ENCODE peak calls at places on chromosomes 2 and 18, in ten cellular contexts. U is dorsolateral prefrontal cortex, D is stomach, W is foreskin fibroblast, L is pancreas, H is heart right ventricle, I is GM12865, R is brain microvascular endothelial cell, Y is thoracic aorta, K is BE2C. J is an unnamed sample.

GRCh38 chr2:144350151-144350802 is 169.6 kb downstream of the ZEB2 start:
- DNase-seq in I (no peak), U (no peak), Y (no peak), K (no peak), L (no peak), R (peak), W (peak), D (no peak), H (peak), J (no peak)

GRCh38 chr2:38722271-38723115 is 28.7 kb downstream of the SRSF7 start:
- DNase-seq in L (no peak), I (peak), W (no peak), D (no peak), U (no peak), Y (no peak), R (no peak), K (no peak), H (no peak), J (no peak)

GRCh38 chr2:192247456-192247855 is 52.7 kb upstream of the TMEFF2 start:
- DNase-seq in H (no peak), R (no peak), U (no peak), L (no peak), I (no peak), Y (no peak), D (no peak), W (peak), K (no peak), J (no peak)

GRCh38 chr18:58058720-58059119 is 14.7 kb downstream of the NEDD4L start:
- DNase-seq in H (no peak), U (no peak), Y (no peak), L (no peak), I (no peak), D (no peak), K (no peak), W (peak), R (peak), J (no peak)

GRCh38 chr2:201580486-201580885 is 62.8 kb downstream of the TMEM237 start:
- DNase-seq in U (no peak), I (no peak), D (no peak), H (no peak), R (peak), K (no peak), L (no peak), Y (no peak), W (peak), J (no peak)

GRCh38 chr2:209579236-209579749 is 155.4 kb downstream of the MAP2 start:
- DNase-seq in W (peak), L (no peak), R (peak), I (no peak), D (no peak), H (peak), Y (no peak), K (peak), U (peak), J (no peak)

GRCh38 chr2:181036848-181037603 is 56.6 kb downstream of the UBE2E3 start:
- DNase-seq in H (no peak), W (peak), D (no peak), K (no peak), L (no peak), Y (no peak), U (no peak), I (no peak), R (peak), J (no peak)

GRCh38 chr2:172090044-172090946 is 5.0 kb downstream of the DLX1 start:
- DNase-seq in R (no peak), I (no peak), L (no peak), H (no peak), Y (no peak), U (no peak), D (no peak), K (no peak), W (no peak), J (no peak)

GRCh38 chr18:3526421-3527354 is 76.7 kb downstream of the TGIF1 start:
- DNase-seq in H (no peak), D (no peak), Y (no peak), I (peak), K (no peak), R (peak), W (peak), U (no peak), L (no peak), J (no peak)

DNA sequence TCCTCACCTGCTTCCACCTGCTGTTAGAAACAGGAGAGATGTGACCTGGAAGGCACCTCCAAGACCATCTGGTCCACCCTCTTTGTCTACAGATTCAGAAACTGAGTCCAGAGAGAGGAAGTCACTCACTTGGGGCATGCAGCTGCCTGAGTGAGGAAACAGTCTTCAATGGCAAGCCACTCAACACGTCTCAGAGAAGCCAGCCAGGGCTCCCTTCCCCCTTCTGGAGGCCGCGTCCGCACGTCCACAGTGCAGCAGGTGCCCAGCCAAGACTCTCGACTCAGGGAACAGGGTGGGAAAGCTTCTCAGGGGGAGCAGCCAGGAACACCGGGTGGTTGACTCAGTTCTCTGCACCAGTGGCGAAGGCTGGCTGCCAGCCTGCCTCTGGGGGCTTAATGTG is 201.7 kb downstream of the BCL11A start:
- DNase-seq in L (no peak), U (no peak), D (no peak), K (no peak), W (no peak), I (peak), Y (no peak), H (no peak), R (no peak), J (no peak)
- H3K4me3 ChIP-seq in L (no peak), U (no peak), D (no peak), K (no peak), W (no peak), I (peak), Y (no peak), H (no peak), R (no peak), J (no peak)

DNA sequence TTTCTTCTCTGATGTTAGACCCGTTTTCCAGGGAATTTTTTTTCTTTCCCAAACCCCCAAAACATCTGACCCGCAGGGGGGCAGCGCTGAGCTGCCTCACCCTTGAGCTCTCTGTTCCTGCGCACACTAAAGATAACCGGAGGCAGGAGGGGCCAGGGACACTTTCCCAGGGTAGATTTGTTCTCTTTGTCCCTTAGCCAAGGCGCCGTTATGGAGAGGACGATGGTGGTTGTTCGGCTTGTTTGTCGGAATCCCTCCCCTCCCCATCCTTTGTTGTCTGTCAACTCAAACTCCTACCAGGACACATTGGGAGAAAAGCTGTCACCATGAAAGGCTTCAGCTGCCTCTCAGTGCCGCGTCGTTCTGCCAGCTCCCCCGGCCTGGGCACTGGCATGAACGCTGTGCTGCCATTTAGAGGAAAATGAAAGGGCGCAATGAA is 62.3 kb downstream of the RND3 start:
- DNase-seq in H (peak), L (no peak), D (no peak), U (no peak), Y (no peak), K (peak), I (no peak), R (no peak), W (no peak), J (no peak)
- TF ChIP-seq CTCF in H (peak), L (no peak), D (no peak), U (no peak), Y (peak), K (peak), I (no peak), R (peak), W (no peak), J (peak)

DNA sequence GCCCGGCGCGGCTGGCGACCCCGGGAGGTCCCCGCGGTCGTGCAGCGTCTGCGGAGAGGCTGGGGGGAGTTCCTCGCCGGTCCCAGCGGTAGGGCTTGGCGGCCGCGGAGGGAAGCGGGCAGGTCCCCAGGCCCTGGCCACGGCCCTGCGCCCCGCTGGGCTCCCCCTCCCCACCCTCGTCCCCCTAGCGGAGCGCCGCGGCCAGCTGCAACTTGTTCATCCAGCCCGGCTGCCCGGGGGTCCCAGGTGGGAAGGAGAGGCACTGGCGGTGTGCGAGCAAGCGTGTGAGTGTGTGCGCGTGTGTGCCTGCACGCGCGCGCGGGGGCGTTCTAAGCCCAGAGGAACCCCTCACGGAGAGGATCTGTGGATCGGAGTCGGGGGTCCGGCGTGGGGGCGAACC is 1.3 kb downstream of the PTPRM start:
- DNase-seq in Y (no peak), L (peak), U (peak), W (no peak), R (no peak), H (peak), I (no peak), K (no peak), D (peak), J (peak)
- H3K4me3 ChIP-seq in Y (peak), L (peak), U (peak), W (peak), R (peak), H (peak), I (no peak), K (no peak), D (peak), J (peak)

GRCh38 chr2:229051798-229052197 is 219.3 kb downstream of the PID1 start:
- DNase-seq in R (no peak), L (no peak), D (no peak), U (no peak), H (no peak), Y (no peak), W (no peak), I (no peak), K (no peak), J (no peak)
- TF ChIP-seq CTCF in R (no peak), L (no peak), D (no peak), U (no peak), H (no peak), Y (no peak), W (no peak), I (no peak), K (no peak), J (no peak)

GRCh38 chr2:236545248-236545658 is 24.4 kb upstream of the ACKR3 start:
- DNase-seq in Y (no peak), R (no peak), I (peak), H (no peak), D (no peak), U (no peak), L (no peak), W (no peak), K (no peak), J (no peak)

GRCh38 chr2:236545814-236546480 is 23.7 kb upstream of the ACKR3 start:
- DNase-seq in I (peak), K (no peak), D (no peak), L (no peak), H (no peak), R (no peak), W (no peak), Y (no peak), U (no peak), J (no peak)

GRCh38 chr2:236546561-236546961 is 23.1 kb upstream of the ACKR3 start:
- DNase-seq in I (peak), U (no peak), Y (no peak), R (no peak), H (no peak), L (no peak), W (no peak), K (no peak), D (no peak), J (no peak)

GRCh38 chr2:236541008-236541562 is 28.5 kb upstream of the ACKR3 start:
- DNase-seq in R (no peak), D (no peak), U (no peak), H (no peak), Y (no peak), W (no peak), K (no peak), L (no peak), I (no peak), J (no peak)

DNA sequence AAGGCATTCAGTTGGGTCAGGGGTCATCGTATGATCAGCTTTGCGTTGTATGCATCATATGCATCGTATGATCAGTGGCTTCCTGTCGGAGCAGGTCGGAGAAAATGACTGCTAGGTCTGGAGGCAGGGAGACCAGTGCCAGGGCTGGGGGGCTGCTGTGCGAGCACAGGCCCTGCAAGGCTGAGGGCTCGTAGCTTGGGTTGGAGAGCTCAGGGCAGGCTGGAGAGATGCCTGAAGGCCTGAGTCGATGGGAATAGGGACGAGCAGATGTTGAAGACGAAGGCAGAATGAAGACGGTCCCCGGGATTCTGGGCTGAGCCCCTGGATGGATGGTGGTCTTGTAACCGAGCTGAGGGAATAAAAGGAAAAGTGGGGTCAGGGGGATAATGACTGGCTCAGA is 25.3 kb upstream of the ACKR3 start:
- DNase-seq in I (no peak), K (no peak), L (no peak), U (no peak), Y (no peak), D (no peak), W (no peak), H (no peak), R (no peak), J (no peak)
- H3K4me3 ChIP-seq in I (no peak), K (no peak), L (no peak), U (no peak), Y (no peak), D (no peak), W (no peak), H (no peak), R (no peak), J (no peak)

GRCh38 chr2:40230717-40231300 is 221.1 kb downstream of the SLC8A1 start:
- DNase-seq in L (no peak), U (no peak), Y (no peak), W (peak), D (no peak), H (no peak), R (no peak), K (no peak), I (no peak), J (no peak)
- TF ChIP-seq CTCF in L (no peak), U (no peak), Y (no peak), W (no peak), D (no peak), H (peak), R (no peak), K (peak), I (no peak), J (no peak)

GRCh38 chr18:9708882-9709877 is 1.1 kb downstream of the RAB31 start:
- DNase-seq in Y (no peak), I (peak), U (no peak), L (peak), R (no peak), K (no peak), H (no peak), W (peak), D (no peak), J (peak)
- H3K4me3 ChIP-seq in Y (peak), I (peak), U (peak), L (peak), R (peak), K (peak), H (peak), W (peak), D (peak), J (peak)

GRCh38 chr2:238304116-238304515 is 15.7 kb upstream of the PER2 start:
- DNase-seq in R (no peak), I (no peak), W (no peak), D (no peak), L (peak), U (peak), Y (no peak), H (no peak), K (no peak), J (peak)

GRCh38 chr2:238302076-238302475 is 13.7 kb upstream of the PER2 start:
- DNase-seq in D (no peak), K (no peak), Y (no peak), I (no peak), R (no peak), W (no peak), U (no peak), L (no peak), H (no peak), J (no peak)

GRCh38 chr2:238305092-238305862 is 15.0 kb upstream of the TRAF3IP1 start:
- DNase-seq in K (no peak), I (no peak), D (no peak), W (peak), U (peak), R (no peak), H (no peak), L (no peak), Y (no peak), J (peak)

GRCh38 chr2:238299803-238300202 is 11.4 kb upstream of the PER2 start:
- DNase-seq in U (peak), K (no peak), R (no peak), W (no peak), D (peak), L (peak), Y (no peak), H (no peak), I (no peak), J (peak)

GRCh38 chr2:238302751-238303150 is 14.3 kb upstream of the PER2 start:
- DNase-seq in W (no peak), K (no peak), I (no peak), U (peak), Y (no peak), R (no peak), H (no peak), L (peak), D (no peak), J (peak)
- TF ChIP-seq CTCF in W (no peak), K (no peak), I (no peak), U (no peak), Y (no peak), R (no peak), H (no peak), L (no peak), D (no peak), J (no peak)

GRCh38 chr2:238231251-238231793 is 8.5 kb downstream of the HES6 start:
- DNase-seq in U (peak), R (peak), W (peak), K (no peak), L (peak), H (peak), Y (no peak), I (peak), D (peak), J (peak)
- H3K4me3 ChIP-seq in U (peak), R (peak), W (peak), K (no peak), L (peak), H (peak), Y (peak), I (peak), D (peak), J (peak)

J was measured in left lung.